ENCODE peak calls at places on chromosomes 2 and 18, in six cellular contexts. P is GM12878, L is Panc1, M is H1, H is HepG2, V is K562. E is an unnamed sample.

GRCh38 chr2:128623776-128624424 is 305.2 kb upstream of the HS6ST1 start:
- DNase-seq in P (peak; percentile 34), L (no peak), M (no peak), H (no peak), V (no peak), E (no peak)

GRCh38 chr2:134453973-134454372 is 200.1 kb downstream of the MGAT5 start:
- DNase-seq in P (no peak), L (no peak), M (no peak), H (no peak), V (no peak), E (no peak)

GRCh38 chr2:242088471-242089212 is 219.1 kb downstream of the RTP5 start:
- DNase-seq in P (peak; percentile 46), L (no peak), M (peak; percentile 93), H (peak; percentile 89), V (peak; percentile 84), E (peak; percentile 58)

GRCh38 chr2:111057721-111058120 is 63.0 kb upstream of the BCL2L11 start:
- DNase-seq in P (no peak), L (no peak), M (no peak), H (no peak), V (no peak), E (no peak)

GRCh38 chr2:55843096-55843991 is 80.2 kb downstream of the EFEMP1 start:
- DNase-seq in P (no peak), L (peak; percentile 93), M (no peak), H (peak; percentile 59), V (no peak), E (no peak)

GRCh38 chr2:211351998-211352397 is 795.6 kb downstream of the CPS1 start:
- DNase-seq in P (no peak), L (no peak), M (no peak), H (no peak), V (no peak), E (no peak)

GRCh38 chr2:236993-237539 is 26.8 kb downstream of the SH3YL1 start:
- DNase-seq in P (no peak), L (no peak), M (no peak), H (no peak), V (no peak), E (no peak)

GRCh38 chr2:58834404-58834803 is 593.3 kb upstream of the FANCL start:
- DNase-seq in P (no peak), L (no peak), M (peak; percentile 77), H (peak; percentile 4), V (peak; percentile 32), E (no peak)

GRCh38 chr2:32264422-32265149 is at the start of gene NLRC4:
- DNase-seq in P (no peak), L (no peak), M (no peak), H (no peak), V (no peak), E (no peak)

GRCh38 chr2:104850322-104851184 is 3.4 kb upstream of the POU3F3 start:
- DNase-seq in P (no peak), L (no peak), M (peak; percentile 64), H (no peak), V (no peak), E (no peak)

GRCh38 chr18:3448845-3449701 is 899 bp upstream of the TGIF1 start:
- DNase-seq in P (peak; percentile 44), L (no peak), M (peak; percentile 70), H (peak; percentile 91), V (peak; percentile 60), E (peak; percentile 70)

GRCh38 chr18:3450358-3451107 is 561 bp downstream of the TGIF1 start:
- DNase-seq in P (no peak), L (no peak), M (no peak), H (no peak), V (peak; percentile 30), E (no peak)

GRCh38 chr18:3451166-3451988 is 1.4 kb downstream of the TGIF1 start:
- DNase-seq in P (no peak), L (no peak), M (peak; percentile 83), H (peak; percentile 80), V (peak; percentile 89), E (no peak)

GRCh38 chr18:3447895-3448844 is 1.8 kb upstream of the TGIF1 start:
- DNase-seq in P (peak; percentile 19), L (no peak), M (peak; percentile 89), H (peak; percentile 93), V (peak; percentile 85), E (peak; percentile 92)

GRCh38 chr18:3449702-3450357 is at the start of gene TGIF1:
- DNase-seq in P (no peak), L (no peak), M (peak; percentile 82), H (peak; percentile 63), V (peak; percentile 87), E (peak; percentile 70)
- TF ChIP-seq SIN3A in P (no peak), L (peak; percentile 90), M (peak; percentile 95), H (peak; percentile 85), V (peak; percentile 81), E (no peak)

GRCh38 chr18:72089432-72089831 is 454.7 kb downstream of the CBLN2 start:
- DNase-seq in P (no peak), L (no peak), M (no peak), H (no peak), V (no peak), E (no peak)

GRCh38 chr18:72091369-72091768 is 452.8 kb downstream of the CBLN2 start:
- DNase-seq in P (no peak), L (no peak), M (no peak), H (no peak), V (no peak), E (no peak)

DNA sequence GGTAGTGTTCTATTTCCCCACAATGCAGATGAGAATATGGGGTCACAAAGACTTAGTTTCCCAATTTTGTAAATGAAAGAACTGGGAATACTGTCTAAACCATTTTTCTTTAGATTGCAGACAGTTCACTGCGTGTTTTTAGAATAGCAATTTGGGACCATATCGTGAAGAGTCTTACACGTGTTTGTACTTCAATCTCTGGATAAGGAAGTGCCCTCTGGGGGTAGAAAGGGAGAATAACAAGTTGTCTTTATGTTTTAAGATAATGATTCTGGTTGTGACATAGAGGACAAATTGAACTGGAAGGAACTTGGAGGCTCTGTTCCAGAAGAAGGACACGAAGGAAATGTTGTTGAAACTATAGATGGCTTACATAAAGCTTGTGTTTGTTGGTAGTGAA is 457.7 kb downstream of the CBLN2 start:
- DNase-seq in P (no peak), L (no peak), M (no peak), H (peak; percentile 24), V (no peak), E (no peak)
- TF ChIP-seq SIN3A in P (no peak), L (no peak), M (no peak), H (no peak), V (no peak), E (no peak)

GRCh38 chr18:50313873-50314460 is 26.5 kb upstream of the CXXC1 start:
- DNase-seq in P (no peak), L (no peak), M (no peak), H (no peak), V (no peak), E (no peak)

GRCh38 chr18:50313031-50313607 is 25.6 kb upstream of the CXXC1 start:
- DNase-seq in P (peak; percentile 73), L (no peak), M (no peak), H (no peak), V (no peak), E (no peak)

GRCh38 chr18:50310080-50310479 is 22.6 kb upstream of the CXXC1 start:
- DNase-seq in P (no peak), L (no peak), M (no peak), H (no peak), V (no peak), E (no peak)

GRCh38 chr18:50311573-50312106 is 24.1 kb upstream of the CXXC1 start:
- DNase-seq in P (no peak), L (no peak), M (no peak), H (no peak), V (no peak), E (no peak)

DNA sequence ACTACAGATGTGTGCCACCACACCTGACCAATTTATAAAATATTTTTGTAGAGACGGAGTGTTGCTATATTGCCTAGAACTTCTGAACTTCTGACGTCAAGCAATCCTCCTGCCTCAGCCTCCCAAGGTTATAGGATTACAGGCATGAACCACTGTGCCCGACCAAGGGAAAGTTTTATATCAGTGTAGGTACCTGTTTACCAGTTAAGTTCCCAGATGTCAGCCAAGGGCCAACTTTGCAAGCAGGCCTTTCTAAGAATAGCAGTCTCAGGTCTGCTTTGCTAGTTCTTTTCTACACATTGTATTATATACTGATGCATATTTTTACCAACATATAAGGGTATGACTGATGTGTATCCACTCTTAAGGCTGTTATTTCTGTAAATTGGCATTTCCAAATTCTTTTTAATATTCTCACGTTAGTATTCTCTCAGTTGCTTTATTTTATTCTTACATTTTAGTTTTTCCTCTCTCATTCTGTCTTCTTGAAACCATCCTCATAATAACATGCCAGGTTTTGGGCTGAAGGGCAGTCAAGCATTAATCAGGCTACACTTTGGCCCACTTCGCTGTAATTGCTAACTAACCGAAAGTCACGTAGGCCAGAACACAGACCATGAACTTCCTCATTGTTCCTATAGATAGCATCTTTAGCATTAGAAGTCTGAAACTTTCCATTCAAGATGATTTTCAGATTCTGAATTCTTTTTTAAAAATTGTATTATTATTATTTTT is 25.0 kb upstream of the CXXC1 start:
- DNase-seq in P (peak; percentile 97), L (no peak), M (no peak), H (no peak), V (no peak), E (no peak)
- TF ChIP-seq SIN3A in P (no peak), L (no peak), M (no peak), H (no peak), V (no peak), E (no peak)

GRCh38 chr18:58470292-58470691 is 158.6 kb downstream of the ALPK2 start:
- DNase-seq in P (no peak), L (no peak), M (no peak), H (no peak), V (no peak), E (no peak)

GRCh38 chr18:58481321-58482180 is 147.3 kb downstream of the ALPK2 start:
- DNase-seq in P (no peak), L (no peak), M (no peak), H (peak; percentile 82), V (no peak), E (no peak)

GRCh38 chr18:58473071-58473470 is 155.8 kb downstream of the ALPK2 start:
- DNase-seq in P (no peak), L (no peak), M (no peak), H (no peak), V (no peak), E (no peak)

GRCh38 chr18:58476521-58477210 is 152.2 kb downstream of the ALPK2 start:
- DNase-seq in P (no peak), L (no peak), M (no peak), H (no peak), V (no peak), E (no peak)

GRCh38 chr18:58476022-58476421 is 152.9 kb downstream of the ALPK2 start:
- DNase-seq in P (no peak), L (no peak), M (no peak), H (no peak), V (no peak), E (no peak)
- TF ChIP-seq SIN3A in P (no peak), L (no peak), M (no peak), H (no peak), V (no peak), E (no peak)

E was measured in HCT116.